ENCODE peak calls at places on chromosomes 13 and 19, in ten cellular contexts. D is CD8-positive, alpha-beta T cell; M is cardiac muscle cell; H is hepatocyte; P is adrenal gland; X is endodermal cell; K is Peyer's patch; Z is transverse colon; B is pancreas; W is mucosa of descending colon. J is an unnamed sample. For H3K9me3 and H3K4me1, the result is how much of the 10 kb centered on the place peaks cover.

GRCh38 chr13:79492313-79492798 is 11.4 kb downstream of the NDFIP2 start:
- DNase-seq in D (no peak), M (no peak), H (no peak), P (no peak), X (peak), K (no peak), Z (no peak), B (no peak), W (no peak), J (no peak)

GRCh38 chr13:112104873-112105234 is 37.9 kb downstream of the SOX1 start:
- DNase-seq in D (no peak), M (no peak), H (no peak), P (no peak), X (no peak), K (no peak), Z (no peak), B (no peak), W (peak), J (no peak)

GRCh38 chr13:92802776-92803175 is 423.8 kb upstream of the GPC6 start:
- DNase-seq in D (no peak), M (no peak), H (no peak), P (no peak), X (no peak), K (no peak), Z (no peak), B (no peak), W (no peak), J (no peak)

GRCh38 chr13:95256086-95256485 is 45.2 kb downstream of the ABCC4 start:
- DNase-seq in D (no peak), M (no peak), H (no peak), P (no peak), X (no peak), K (no peak), Z (no peak), B (no peak), W (no peak), J (no peak)

GRCh38 chr13:106132216-106132615 is 403.2 kb downstream of the EFNB2 start:
- DNase-seq in D (no peak), M (no peak), H (no peak), P (no peak), X (no peak), K (no peak), Z (no peak), B (no peak), W (no peak), J (no peak)

GRCh38 chr19:41362143-41362847 is 1.7 kb downstream of the B9D2 start:
- DNase-seq in D (no peak), M (no peak), H (peak), P (no peak), X (no peak), K (no peak), Z (no peak), B (no peak), W (no peak), J (no peak)

GRCh38 chr19:2711175-2711936 is 8.9 kb upstream of the GNG7 start:
- DNase-seq in D (no peak), M (no peak), H (no peak), P (no peak), X (no peak), K (no peak), Z (no peak), B (no peak), W (no peak), J (no peak)

GRCh38 chr19:10769533-10770491 is 51.9 kb downstream of the DNM2 start:
- DNase-seq in D (no peak), M (peak), H (peak), P (peak), X (peak), K (peak), Z (peak), B (peak), W (no peak), J (peak)

GRCh38 chr13:114142137-114142550 is 9.7 kb upstream of the RASA3 start:
- DNase-seq in D (no peak), M (no peak), H (no peak), P (no peak), X (no peak), K (no peak), Z (no peak), B (no peak), W (no peak), J (no peak)

GRCh38 chr19:53037101-53038097 is 7.1 kb upstream of the ERVV-2 start:
- DNase-seq in D (no peak), M (peak), H (peak), P (no peak), X (peak), K (no peak), Z (no peak), B (peak), W (no peak), J (no peak)

GRCh38 chr19:55178781-55179569 is 1.1 kb downstream of the SYT5 start:
- DNase-seq in D (peak), M (peak), H (peak), P (peak), X (peak), K (peak), Z (peak), B (peak), W (peak), J (peak)

GRCh38 chr19:18483119-18483518 is 38.8 kb downstream of the ELL start:
- DNase-seq in D (no peak), M (no peak), H (no peak), P (no peak), X (no peak), K (no peak), Z (no peak), B (no peak), W (no peak), J (no peak)

GRCh38 chr13:104779311-104779710 is 1713.1 kb upstream of the SLC10A2 start:
- DNase-seq in D (no peak), M (no peak), H (no peak), P (no peak), X (peak), K (no peak), Z (no peak), B (no peak), W (no peak), J (no peak)

GRCh38 chr13:42354246-42355117 is 82.5 kb downstream of the AKAP11 start:
- DNase-seq in D (peak), M (peak), H (peak), P (no peak), X (no peak), K (no peak), Z (no peak), B (no peak), W (no peak), J (no peak)

GRCh38 chr13:30388401-30389283 is 33.7 kb upstream of the UBE2L5 start:
- DNase-seq in D (no peak), M (no peak), H (no peak), P (no peak), X (no peak), K (no peak), Z (no peak), B (no peak), W (no peak), J (peak)

GRCh38 chr13:33487575-33488243 is 202.2 kb upstream of the STARD13 start:
- DNase-seq in D (no peak), M (no peak), H (peak), P (no peak), X (peak), K (no peak), Z (no peak), B (no peak), W (no peak), J (no peak)

GRCh38 chr13:44412341-44412935 is 38.8 kb downstream of the SERP2 start:
- DNase-seq in D (no peak), M (no peak), H (no peak), P (no peak), X (no peak), K (no peak), Z (no peak), B (no peak), W (no peak), J (no peak)

GRCh38 chr13:34731486-34731885 is 210.6 kb upstream of the NBEA start:
- DNase-seq in D (no peak), M (no peak), H (no peak), P (no peak), X (no peak), K (no peak), Z (no peak), B (no peak), W (no peak), J (no peak)

GRCh38 chr19:18290250-18291018 is 9.0 kb upstream of the JUND start:
- DNase-seq in D (peak), M (no peak), H (no peak), P (peak), X (peak), K (no peak), Z (peak), B (no peak), W (peak), J (no peak)

GRCh38 chr13:73767747-73768315 is 366.4 kb downstream of the KLF12 start:
- DNase-seq in D (no peak), M (no peak), H (no peak), P (no peak), X (peak), K (no peak), Z (no peak), B (no peak), W (no peak), J (no peak)

GRCh38 chr19:3823345-3823704 is 37.1 kb upstream of the MATK start:
- DNase-seq in D (no peak), M (no peak), H (no peak), P (no peak), X (peak), K (no peak), Z (no peak), B (no peak), W (no peak), J (no peak)

GRCh38 chr19:48991011-48991609 is 2.0 kb downstream of the GYS1 start:
- DNase-seq in D (no peak), M (no peak), H (no peak), P (no peak), X (no peak), K (no peak), Z (no peak), B (no peak), W (no peak), J (no peak)

GRCh38 chr13:101453784-101454201 is 1.3 kb downstream of the ITGBL1 start:
- DNase-seq in D (no peak), M (no peak), H (no peak), P (peak), X (peak), K (no peak), Z (peak), B (peak), W (peak), J (no peak)

GRCh38 chr19:39428309-39429112 is 7.2 kb downstream of the RPS16 start:
- DNase-seq in D (no peak), M (peak), H (peak), P (peak), X (peak), K (peak), Z (peak), B (no peak), W (peak), J (peak)

GRCh38 chr13:20127563-20128458 is 33.0 kb downstream of the GJA3 start:
- DNase-seq in D (peak), M (peak), H (peak), P (peak), X (peak), K (peak), Z (peak), B (peak), W (peak), J (peak)

GRCh38 chr13:94050039-94050438 is 429.4 kb downstream of the DCT start:
- DNase-seq in D (no peak), M (no peak), H (no peak), P (no peak), X (no peak), K (no peak), Z (no peak), B (no peak), W (no peak), J (no peak)

GRCh38 chr19:15469513-15470297 is 5.4 kb upstream of the RASAL3 start:
- DNase-seq in D (no peak), M (no peak), H (no peak), P (no peak), X (peak), K (no peak), Z (peak), B (no peak), W (no peak), J (no peak)

GRCh38 chr13:97028441-97029299 is 34.4 kb upstream of the OXGR1 start:
- DNase-seq in D (peak), M (peak), H (peak), P (peak), X (peak), K (no peak), Z (peak), B (peak), W (no peak), J (peak)

GRCh38 chr19:41521860-41522555 is 54.0 kb upstream of the CEACAM21 start:
- DNase-seq in D (peak), M (peak), H (no peak), P (no peak), X (peak), K (no peak), Z (no peak), B (no peak), W (no peak), J (peak)

GRCh38 chr13:94712812-94713555 is 639 bp upstream of the SOX21 start:
- DNase-seq in D (no peak), M (peak), H (peak), P (no peak), X (peak), K (no peak), Z (no peak), B (no peak), W (peak), J (peak)

GRCh38 chr19:33040994-33041827 is 23.5 kb downstream of the RHPN2 start:
- DNase-seq in D (no peak), M (no peak), H (peak), P (no peak), X (no peak), K (peak), Z (peak), B (peak), W (peak), J (peak)

GRCh38 chr13:26656919-26657318 is 99.4 kb downstream of the WASF3 start:
- DNase-seq in D (no peak), M (peak), H (no peak), P (peak), X (no peak), K (no peak), Z (no peak), B (no peak), W (no peak), J (no peak)

GRCh38 chr13:92137519-92137918 is 739.1 kb downstream of the GPC5 start:
- DNase-seq in D (no peak), M (no peak), H (no peak), P (no peak), X (no peak), K (no peak), Z (no peak), B (no peak), W (no peak), J (no peak)

GRCh38 chr19:39506944-39507714 is 7.8 kb upstream of the SELENOV start:
- DNase-seq in D (peak), M (peak), H (peak), P (no peak), X (peak), K (peak), Z (no peak), B (no peak), W (peak), J (no peak)

GRCh38 chr13:23788459-23788858 is 100.7 kb downstream of the MIPEP start:
- DNase-seq in D (no peak), M (no peak), H (no peak), P (no peak), X (no peak), K (no peak), Z (no peak), B (no peak), W (no peak), J (no peak)

GRCh38 chr13:62598708-62599107 is 1183.1 kb upstream of the PCDH20 start:
- DNase-seq in D (no peak), M (peak), H (no peak), P (no peak), X (peak), K (no peak), Z (no peak), B (no peak), W (no peak), J (no peak)

GRCh38 chr19:8269724-8270123 is 38.4 kb downstream of the CD320 start:
- DNase-seq in D (no peak), M (no peak), H (no peak), P (no peak), X (no peak), K (no peak), Z (no peak), B (no peak), W (no peak), J (no peak)

GRCh38 chr19:4737955-4738580 is 14.4 kb upstream of the DPP9 start:
- DNase-seq in D (no peak), M (no peak), H (no peak), P (no peak), X (no peak), K (no peak), Z (no peak), B (no peak), W (no peak), J (no peak)

GRCh38 chr19:38255759-38256052 is 468 bp downstream of the PPP1R14A start:
- DNase-seq in D (no peak), M (peak), H (no peak), P (no peak), X (peak), K (no peak), Z (no peak), B (no peak), W (no peak), J (no peak)

GRCh38 chr19:463483-464130 is 2.8 kb upstream of the SHC2 start:
- DNase-seq in D (no peak), M (no peak), H (no peak), P (no peak), X (no peak), K (no peak), Z (no peak), B (no peak), W (no peak), J (no peak)

GRCh38 chr19:459724-460511 is 915 bp downstream of the SHC2 start:
- DNase-seq in D (no peak), M (peak), H (peak), P (peak), X (peak), K (peak), Z (peak), B (peak), W (no peak), J (peak)

GRCh38 chr19:460877-461609 is at the start of gene SHC2:
- DNase-seq in D (no peak), M (peak), H (peak), P (peak), X (no peak), K (no peak), Z (peak), B (peak), W (no peak), J (peak)

GRCh38 chr19:464146-464545 is 3.3 kb upstream of the SHC2 start:
- DNase-seq in D (no peak), M (no peak), H (no peak), P (no peak), X (peak), K (no peak), Z (no peak), B (no peak), W (no peak), J (no peak)

GRCh38 chr19:461664-462551 is 1.1 kb upstream of the SHC2 start:
- DNase-seq in D (no peak), M (peak), H (peak), P (peak), X (peak), K (peak), Z (peak), B (peak), W (no peak), J (no peak)
- H3K9me3 ChIP-seq in D (under half), M (under half), H (under half), P (under half), X (under half), K (under half), Z (under half), B (under half), W (under half), J (under half)

GRCh38 chr19:47619763-47620162 is 10.8 kb downstream of the BICRA start:
- DNase-seq in D (no peak), M (no peak), H (peak), P (no peak), X (peak), K (no peak), Z (no peak), B (no peak), W (no peak), J (no peak)
- H3K4me1 ChIP-seq in D (under half), M (under half), H (under half), P (under half), X (under half), K (under half), Z (under half), B (under half), W (under half), J (under half)

GRCh38 chr19:9323919-9324583 is at the start of gene ZNF559:
- DNase-seq in D (peak), M (peak), H (peak), P (peak), X (peak), K (peak), Z (peak), B (peak), W (peak), J (peak)
- H3K9me3 ChIP-seq in D (under half), M (under half), H (under half), P (under half), X (half or more), K (under half), Z (under half), B (under half), W (half or more), J (under half)

DNA sequence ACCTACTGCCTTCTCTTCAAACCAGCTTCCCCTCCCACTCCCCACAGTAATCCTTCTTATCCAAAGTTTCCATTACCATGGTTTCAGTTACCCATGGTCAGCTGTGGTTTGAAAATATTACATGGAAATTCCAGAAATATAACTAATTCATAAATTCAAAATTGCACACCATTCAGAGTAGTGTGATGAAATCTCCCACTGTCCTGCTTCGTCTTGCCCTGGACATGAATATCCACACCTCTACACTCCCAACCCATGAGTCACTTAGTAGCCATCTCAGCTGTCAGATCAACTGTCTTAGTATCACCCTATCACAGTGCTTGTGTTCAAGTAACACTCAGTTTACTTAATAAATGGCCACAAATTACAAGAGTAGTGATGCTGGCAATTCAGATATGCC is 3.8 kb upstream of the KCTD12 start:
- DNase-seq in D (no peak), M (no peak), H (no peak), P (no peak), X (no peak), K (no peak), Z (no peak), B (no peak), W (no peak), J (no peak)
- H3K4me1 ChIP-seq in D (under half), M (under half), H (under half), P (under half), X (under half), K (under half), Z (under half), B (under half), W (under half), J (under half)

GRCh38 chr19:44401108-44401786 is at the start of gene ZNF285:
- DNase-seq in D (peak), M (peak), H (peak), P (peak), X (peak), K (peak), Z (peak), B (peak), W (peak), J (peak)

DNA sequence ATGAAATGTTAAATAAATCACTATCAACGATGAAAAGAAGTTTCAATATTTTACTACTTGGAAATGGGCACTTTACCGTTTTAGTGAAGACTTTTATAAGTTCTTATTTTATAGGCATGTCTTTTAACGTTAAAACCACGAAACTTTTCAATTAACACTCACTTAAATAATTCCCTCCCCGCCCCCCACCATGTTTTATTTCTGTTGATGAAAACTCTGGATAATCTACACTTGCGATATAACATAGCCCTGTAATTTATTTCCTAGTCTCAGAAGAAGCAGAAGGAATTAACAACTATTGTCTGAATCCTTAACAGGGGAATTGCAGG is 343 bp upstream of the ZNF285 start:
- DNase-seq in D (no peak), M (no peak), H (no peak), P (no peak), X (no peak), K (no peak), Z (no peak), B (no peak), W (no peak), J (no peak)
- H3K9me3 ChIP-seq in D (under half), M (under half), H (under half), P (under half), X (under half), K (under half), Z (under half), B (under half), W (under half), J (under half)

GRCh38 chr13:19020988-19021387 is 160.6 kb downstream of the TUBA3C start:
- DNase-seq in D (no peak), M (no peak), H (no peak), P (no peak), X (no peak), K (no peak), Z (no peak), B (no peak), W (no peak), J (no peak)
- H3K4me1 ChIP-seq in D (under half), M (under half), H (under half), P (under half), X (under half), K (under half), Z (under half), B (under half), W (under half), J (under half)